ENCODE peak calls at places on chromosomes 16 and 17, in seven cellular contexts. K, C, X, A, U, T and H are unnamed samples. For H3K4me1, the result is how much of the 10 kb centered on the place peaks cover.

GRCh38 chr16:72889616-72890235 is 158.2 kb downstream of the ZFHX3 start:
- DNase-seq in K (no peak), C (no peak), X (no peak), A (no peak), U (no peak), T (no peak), H (no peak)

GRCh38 chr17:15909481-15909991 is 35.4 kb upstream of the ADORA2B start:
- DNase-seq in K (no peak), C (no peak), X (no peak), A (peak), U (no peak), T (no peak), H (no peak)

GRCh38 chr16:31186930-31187807 is 7.2 kb downstream of the FUS start:
- DNase-seq in K (no peak), C (no peak), X (no peak), A (no peak), U (no peak), T (no peak), H (no peak)

GRCh38 chr16:74877706-74878105 is 103.1 kb upstream of the FA2H start:
- DNase-seq in K (no peak), C (no peak), X (no peak), A (no peak), U (no peak), T (no peak), H (no peak)

GRCh38 chr17:46876353-46876887 is 25.0 kb downstream of the WNT9B start:
- DNase-seq in K (peak), C (no peak), X (no peak), A (peak), U (no peak), T (no peak), H (no peak)

GRCh38 chr17:20063665-20064648 is 54.8 kb downstream of the SPECC1 start:
- DNase-seq in K (no peak), C (peak), X (peak), A (peak), U (no peak), T (peak), H (no peak)

GRCh38 chr16:31472559-31473203 is 729 bp downstream of the TGFB1I1 start:
- DNase-seq in K (peak), C (peak), X (peak), A (peak), U (no peak), T (peak), H (peak)

GRCh38 chr16:4962716-4963115 is 4.6 kb downstream of the SEC14L5 start:
- DNase-seq in K (no peak), C (no peak), X (no peak), A (no peak), U (no peak), T (no peak), H (no peak)

GRCh38 chr17:73311428-73311780 is 397 bp downstream of the CDC42EP4 start:
- DNase-seq in K (no peak), C (no peak), X (no peak), A (peak), U (no peak), T (no peak), H (no peak)

GRCh38 chr16:57191056-57191536 is 5.0 kb downstream of the RSPRY1 start:
- DNase-seq in K (no peak), C (no peak), X (peak), A (no peak), U (no peak), T (peak), H (peak)

GRCh38 chr17:34527908-34528470 is 51.4 kb upstream of the TMEM132E start:
- DNase-seq in K (no peak), C (no peak), X (no peak), A (no peak), U (no peak), T (no peak), H (no peak)

GRCh38 chr17:61376931-61377838 is 22.5 kb upstream of the TBX2 start:
- DNase-seq in K (no peak), C (no peak), X (no peak), A (no peak), U (no peak), T (no peak), H (no peak)

GRCh38 chr16:57474671-57475661 is 11.3 kb downstream of the DOK4 start:
- DNase-seq in K (no peak), C (no peak), X (no peak), A (no peak), U (no peak), T (no peak), H (no peak)

GRCh38 chr17:73561066-73561465 is 83.2 kb downstream of the SDK2 start:
- DNase-seq in K (no peak), C (no peak), X (no peak), A (no peak), U (no peak), T (no peak), H (no peak)

GRCh38 chr17:65042911-65043310 is 13.6 kb downstream of the GNA13 start:
- DNase-seq in K (no peak), C (no peak), X (no peak), A (no peak), U (no peak), T (no peak), H (no peak)
- H3K4me1 ChIP-seq in K (under half), C (under half), X (under half), A (under half), U (half or more), T (under half), H (under half)

GRCh38 chr17:17947309-17947708 is 24.9 kb downstream of the TOM1L2 start:
- DNase-seq in K (no peak), C (no peak), X (no peak), A (no peak), U (no peak), T (no peak), H (no peak)
- H3K4me1 ChIP-seq in K (under half), C (under half), X (under half), A (under half), U (under half), T (under half), H (under half)

GRCh38 chr17:56173026-56173425 is 19.8 kb downstream of the ANKFN1 start:
- DNase-seq in K (no peak), C (no peak), X (no peak), A (no peak), U (no peak), T (no peak), H (no peak)
- H3K4me1 ChIP-seq in K (under half), C (under half), X (under half), A (under half), U (under half), T (under half), H (under half)

GRCh38 chr17:78367193-78367592 is 7.3 kb upstream of the SOCS3 start:
- DNase-seq in K (no peak), C (no peak), X (no peak), A (no peak), U (no peak), T (no peak), H (no peak)

GRCh38 chr17:78364436-78365281 is 4.8 kb upstream of the SOCS3 start:
- DNase-seq in K (no peak), C (no peak), X (no peak), A (no peak), U (no peak), T (no peak), H (no peak)

GRCh38 chr17:78366109-78366848 is 6.4 kb upstream of the SOCS3 start:
- DNase-seq in K (no peak), C (no peak), X (no peak), A (no peak), U (no peak), T (no peak), H (no peak)

GRCh38 chr17:78368348-78368747 is 8.5 kb upstream of the SOCS3 start:
- DNase-seq in K (no peak), C (no peak), X (no peak), A (peak), U (no peak), T (no peak), H (no peak)

GRCh38 chr17:78365561-78366108 is 5.8 kb upstream of the SOCS3 start:
- DNase-seq in K (no peak), C (no peak), X (peak), A (no peak), U (no peak), T (no peak), H (no peak)
- H3K4me1 ChIP-seq in K (under half), C (under half), X (under half), A (under half), U (under half), T (under half), H (under half)

GRCh38 chr17:76536511-76537287 is 810 bp downstream of the CYGB start:
- DNase-seq in K (no peak), C (no peak), X (no peak), A (no peak), U (no peak), T (no peak), H (no peak)

GRCh38 chr17:76537288-76537577 is 276 bp downstream of the CYGB start:
- DNase-seq in K (no peak), C (peak), X (no peak), A (no peak), U (no peak), T (peak), H (no peak)

GRCh38 chr17:76537578-76538280 is at the start of gene CYGB:
- DNase-seq in K (no peak), C (no peak), X (no peak), A (no peak), U (no peak), T (no peak), H (no peak)

GRCh38 chr17:76535788-76536510 is 1.6 kb downstream of the CYGB start:
- DNase-seq in K (no peak), C (no peak), X (no peak), A (no peak), U (no peak), T (no peak), H (no peak)

DNA sequence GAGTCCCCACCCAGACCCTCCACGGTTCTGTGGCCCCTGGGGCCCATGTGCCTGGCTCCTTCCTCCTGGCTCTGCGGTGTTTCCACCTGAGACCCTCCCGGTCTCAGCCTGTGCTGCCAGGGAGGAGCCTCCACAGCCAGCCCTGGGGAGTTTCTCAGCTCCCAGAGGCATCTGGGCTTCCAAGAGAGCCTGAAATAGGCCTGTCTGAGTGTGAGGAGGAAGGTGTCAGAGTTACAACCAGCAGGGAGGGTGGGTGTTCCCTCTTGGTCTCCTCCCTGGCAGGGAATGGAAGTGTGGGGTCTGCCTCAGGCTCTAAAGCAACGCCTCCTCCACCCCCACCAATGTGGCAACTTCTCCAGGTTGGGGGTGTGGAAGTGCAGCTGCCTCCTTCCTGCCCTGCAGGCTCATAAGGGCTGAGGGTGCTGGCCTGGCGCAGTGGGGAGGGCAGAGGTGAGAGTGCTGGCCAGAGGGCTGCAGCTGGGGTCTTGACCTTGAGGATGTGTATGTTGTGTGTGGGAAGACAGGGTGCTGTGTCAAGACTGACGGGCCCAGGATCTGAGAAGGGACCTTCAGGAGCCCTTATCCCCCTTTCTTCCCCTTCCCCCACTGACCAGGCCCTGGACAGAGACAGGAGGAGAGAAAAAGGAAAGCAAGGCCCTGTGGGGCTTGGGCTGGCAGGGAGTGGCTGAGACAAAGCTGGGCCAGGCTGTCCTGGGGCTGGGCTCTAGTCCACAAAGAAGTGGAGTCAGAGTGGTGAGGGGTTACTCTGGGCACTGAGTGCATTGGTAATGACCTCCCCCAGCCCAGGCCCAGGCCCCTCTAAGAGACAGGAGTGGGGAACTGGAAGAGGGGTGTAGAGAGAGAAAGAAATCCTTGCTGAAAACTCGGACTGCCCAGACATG is 2.4 kb downstream of the CYGB start:
- DNase-seq in K (no peak), C (no peak), X (no peak), A (no peak), U (no peak), T (no peak), H (no peak)
- H3K4me1 ChIP-seq in K (under half), C (under half), X (under half), A (under half), U (under half), T (under half), H (under half)

GRCh38 chr16:89949121-89949742 is 677 bp downstream of the DEF8 start:
- DNase-seq in K (no peak), C (no peak), X (no peak), A (no peak), U (no peak), T (no peak), H (no peak)

GRCh38 chr16:89944773-89945172 is 3.8 kb upstream of the DEF8 start:
- DNase-seq in K (no peak), C (no peak), X (no peak), A (no peak), U (no peak), T (no peak), H (no peak)

GRCh38 chr16:89949756-89950155 is 1.2 kb downstream of the DEF8 start:
- DNase-seq in K (no peak), C (no peak), X (no peak), A (no peak), U (no peak), T (no peak), H (no peak)

GRCh38 chr16:89945654-89946053 is 2.9 kb upstream of the DEF8 start:
- DNase-seq in K (peak), C (no peak), X (no peak), A (no peak), U (no peak), T (no peak), H (no peak)

DNA sequence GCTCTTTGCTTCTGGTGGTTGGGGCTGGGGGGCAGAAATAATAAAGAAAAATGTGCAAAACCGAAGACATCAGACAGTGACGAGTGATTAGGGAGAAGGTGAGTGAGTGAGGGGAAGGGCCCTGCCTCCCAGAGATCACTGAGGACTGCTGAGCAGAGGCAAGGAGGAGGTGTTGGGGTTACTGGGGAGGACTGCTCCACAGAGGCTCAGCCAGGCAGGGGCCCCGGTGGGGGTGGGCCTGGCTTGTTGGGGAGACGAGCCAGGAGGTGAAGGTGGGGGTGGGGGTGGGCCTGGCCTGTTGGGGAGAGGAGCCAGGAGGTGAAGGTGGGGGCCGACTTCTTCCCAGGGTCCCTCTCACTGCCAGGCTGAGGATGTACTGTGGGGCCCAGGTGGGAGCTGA is 2.0 kb upstream of the DEF8 start:
- DNase-seq in K (no peak), C (no peak), X (no peak), A (no peak), U (no peak), T (no peak), H (no peak)
- H3K4me1 ChIP-seq in K (under half), C (under half), X (under half), A (under half), U (under half), T (under half), H (under half)

DNA sequence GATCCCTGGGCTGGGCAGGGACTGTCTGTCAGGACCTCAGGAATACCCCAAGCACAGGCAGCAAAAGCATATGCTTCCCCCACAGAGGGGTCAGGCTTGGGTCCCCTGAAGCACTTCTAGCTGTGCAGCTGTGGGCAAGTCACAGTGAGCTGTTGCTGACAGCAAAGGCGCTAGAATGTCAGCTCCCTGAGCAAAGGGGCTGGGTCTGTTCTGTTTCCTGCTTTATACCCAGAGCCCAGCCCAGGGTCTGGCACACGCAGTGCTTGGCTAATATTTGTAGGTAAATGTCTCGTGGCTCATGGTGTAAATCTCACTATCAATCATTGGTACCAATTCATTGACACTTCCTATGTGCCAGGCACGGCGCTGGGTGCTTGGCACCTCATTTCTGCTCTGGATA is 16.6 kb upstream of the MPRIP start:
- DNase-seq in K (no peak), C (no peak), X (no peak), A (peak), U (no peak), T (no peak), H (no peak)
- H3K4me1 ChIP-seq in K (under half), C (under half), X (under half), A (under half), U (under half), T (under half), H (under half)